ENCODE peak calls at places on chromosomes 16 and 17, in five cellular contexts. K, Q, Y, D and F are unnamed samples.
A peak's percentile ranks its signal among the peaks of the same experiment; 100 is the strongest.

GRCh38 chr17:1112875-1113274 is 66.9 kb downstream of the ABR start:
- DNase-seq in Q (no peak), Y (no peak), K (no peak), D (no peak), F (no peak)

GRCh38 chr17:49216953-49217650 is 6.6 kb downstream of the ABI3 start:
- DNase-seq in Y (peak; percentile 82), D (no peak), K (no peak), Q (no peak), F (peak; percentile 63)

GRCh38 chr17:76467809-76468633 is 618 bp downstream of the AANAT start:
- DNase-seq in Y (no peak), Q (no peak), D (no peak), K (no peak), F (no peak)

GRCh38 chr17:73316919-73317505 is 5.2 kb upstream of the CDC42EP4 start:
- DNase-seq in Q (no peak), Y (no peak), K (no peak), D (no peak), F (no peak)

GRCh38 chr16:63442246-63442645 is 1406.0 kb upstream of the CDH8 start:
- DNase-seq in D (no peak), Y (no peak), Q (no peak), K (no peak), F (no peak)

GRCh38 chr17:12528036-12528435 is 137.7 kb upstream of the MYOCD start:
- DNase-seq in Q (no peak), Y (no peak), K (no peak), D (no peak), F (no peak)

GRCh38 chr17:39653662-39654331 is 11.4 kb upstream of the TCAP start:
- DNase-seq in D (peak; percentile 43), Q (no peak), Y (no peak), K (peak; percentile 19), F (peak; percentile 69)

GRCh38 chr17:42249681-42250446 is 26.3 kb downstream of the STAT5B start:
- DNase-seq in K (no peak), Q (no peak), Y (no peak), D (no peak), F (no peak)

GRCh38 chr16:58085171-58085570 is 44.0 kb downstream of the CFAP20 start:
- DNase-seq in K (no peak), Y (no peak), Q (no peak), D (no peak), F (no peak)

GRCh38 chr16:57276596-57276995 is 7.9 kb downstream of the PLLP start:
- DNase-seq in Y (no peak), Q (no peak), K (no peak), D (no peak), F (no peak)

GRCh38 chr16:24839347-24839972 is 6.3 kb upstream of the SLC5A11 start:
- DNase-seq in K (no peak), Y (no peak), D (no peak), Q (no peak), F (no peak)